ENCODE peak calls at places on chromosome 16, in six cellular contexts. I is GM12891; J is stimulated activated CD4-positive, alpha-beta T cell treated with anti-CD3 and anti-CD28 coated beads, Interleukin-4, amount 100 ng/mL, for 1 hour; S is PC-9; H is AG09319; V is EL. Z is an unnamed sample.

GRCh38 chr16:30380801-30381208 is 1.6 kb downstream of the SEPTIN1 start:
- DNase-seq in I (no peak), J (no peak), H (no peak), S (no peak), V (no peak), Z (no peak)

GRCh38 chr16:89286096-89286495 is 68.6 kb downstream of the ZNF778 start:
- DNase-seq in S (no peak), H (no peak), I (no peak), J (no peak), V (no peak), Z (no peak)

GRCh38 chr16:14569213-14569612 is 60.8 kb downstream of the PARN start:
- DNase-seq in J (no peak), S (no peak), I (no peak), H (no peak), V (no peak), Z (no peak)

GRCh38 chr16:84841787-84842300 is 22.1 kb downstream of the CRISPLD2 start:
- DNase-seq in H (no peak), J (no peak), S (peak; percentile 87), V (no peak), I (no peak), Z (peak; percentile 51)

GRCh38 chr16:89828199-89828869 is at the start of gene SPIRE2:
- DNase-seq in S (peak; percentile 40), V (peak; percentile 68), J (peak; percentile 75), I (peak; percentile 78), H (no peak), Z (peak; percentile 8)

GRCh38 chr16:48347191-48347860 is 37.9 kb downstream of the SIAH1 start:
- DNase-seq in J (no peak), V (no peak), H (no peak), I (no peak), S (no peak), Z (no peak)

GRCh38 chr16:58913456-58913855 is 179.3 kb upstream of the GOT2 start:
- DNase-seq in J (no peak), H (no peak), S (no peak), V (no peak), I (no peak), Z (no peak)

GRCh38 chr16:17389392-17389791 is 81.4 kb downstream of the XYLT1 start:
- DNase-seq in S (peak; percentile 54), J (no peak), I (no peak), H (peak; percentile 66), V (peak; percentile 88), Z (no peak)

GRCh38 chr16:53945996-53946395 is 242.0 kb downstream of the FTO start:
- DNase-seq in V (peak; percentile 42), I (no peak), S (peak; percentile 43), J (no peak), H (peak; percentile 31), Z (peak; percentile 21)

GRCh38 chr16:13997933-13998332 is 73.2 kb upstream of the MRTFB start:
- DNase-seq in H (no peak), J (no peak), I (peak; percentile 39), S (peak; percentile 40), V (no peak), Z (no peak)

GRCh38 chr16:20409398-20410152 is at the start of gene ACSM5:
- DNase-seq in I (no peak), S (no peak), J (no peak), V (no peak), H (no peak), Z (no peak)

GRCh38 chr16:22763655-22764054 is 50.3 kb upstream of the HS3ST2 start:
- DNase-seq in S (no peak), I (no peak), V (no peak), J (no peak), H (no peak), Z (no peak)

GRCh38 chr16:51147776-51148673 is 3.0 kb downstream of the SALL1 start:
- DNase-seq in H (no peak), S (no peak), J (no peak), I (no peak), V (no peak), Z (no peak)